ENCODE peak calls at places on chromosomes 4 and X, in ten cellular contexts. T is activated CD4-positive, alpha-beta T cell treated with anti-CD3 and anti-CD28 coated beads for 36 hours; N is fibroblast of the conjunctiva; K is endothelial cell; Y is stimulated activated CD4-positive, alpha-beta T cell treated with anti-CD3 and anti-CD28 coated beads, Interleukin-15, amount 100 ng/mL, for 1 hour; P is COR-L47; Z is fibroblast of mammary gland; I is nephron progenitor cell; Q is dorsolateral prefrontal cortex; H is NCI-H1092. J is an unnamed sample.

GRCh38 chr4:128468485-128468989 is 180.9 kb upstream of the PGRMC2 start:
- DNase-seq in T (no peak), Z (peak), N (peak), P (no peak), K (no peak), Y (no peak), Q (no peak), I (no peak), H (no peak), J (peak)

GRCh38 chrX:49840679-49841078 is 11.6 kb downstream of the PAGE4 start:
- DNase-seq in K (peak), N (peak), P (peak), Q (peak), Z (peak), T (peak), H (peak), Y (peak), I (peak), J (peak)

GRCh38 chr4:53804719-53805118 is 213.4 kb upstream of the LNX1 start:
- DNase-seq in Y (no peak), T (peak), Z (peak), Q (no peak), H (no peak), K (no peak), N (peak), P (peak), I (no peak), J (peak)

GRCh38 chr4:144645621-144646522 is at the start of gene HHIP:
- DNase-seq in Y (no peak), Q (peak), P (peak), T (peak), N (peak), K (peak), H (no peak), Z (peak), I (peak), J (peak)

GRCh38 chr4:151664289-151664688 is 96.5 kb downstream of the GATB start:
- DNase-seq in H (no peak), T (no peak), P (no peak), K (no peak), Q (no peak), I (no peak), Z (no peak), N (no peak), Y (no peak), J (no peak)

GRCh38 chr4:183409463-183409862 is 35.0 kb upstream of the CDKN2AIP start:
- DNase-seq in T (no peak), K (no peak), Q (no peak), P (no peak), I (no peak), Z (no peak), Y (no peak), N (no peak), H (no peak), J (no peak)

GRCh38 chr4:140102406-140102805 is 51.6 kb downstream of the MAML3 start:
- DNase-seq in I (no peak), Y (no peak), P (no peak), H (no peak), Z (peak), T (peak), N (no peak), Q (no peak), K (no peak), J (peak)

GRCh38 chr4:64784125-64784524 is 374.9 kb upstream of the TECRL start:
- DNase-seq in T (no peak), H (no peak), Y (no peak), K (no peak), N (no peak), I (no peak), Z (peak), Q (no peak), P (peak), J (peak)

GRCh38 chr4:159105761-159106243 is 2.9 kb downstream of the RAPGEF2 start:
- DNase-seq in N (no peak), P (no peak), Y (no peak), Q (no peak), Z (peak), I (peak), H (no peak), T (peak), K (no peak), J (peak)